ENCODE peak calls at places on chromosomes 5 and 9, in six cellular contexts. C is H54; W is neural crest cell; U is activated T-cell treated with anti-CD3 and anti-CD28 coated beads, Interleukin-2, amount 50 U/mL, for 4 hours; G is LoVo; M is cardiac fibroblast. V is an unnamed sample.

GRCh38 chr5:139833525-139833924 is 37.9 kb downstream of the PSD2 start:
- DNase-seq in U (no peak), G (no peak), W (no peak), C (no peak), M (no peak), V (peak)

GRCh38 chr9:73143606-73144328 is 7.9 kb upstream of the ANXA1 start:
- DNase-seq in U (no peak), G (peak), M (peak), C (no peak), W (no peak), V (no peak)

GRCh38 chr9:6735422-6735821 is 22.4 kb upstream of the KDM4C start:
- DNase-seq in M (no peak), G (no peak), W (no peak), C (no peak), U (no peak), V (no peak)

GRCh38 chr9:69078581-69078980 is 43.0 kb downstream of the FXN start:
- DNase-seq in U (no peak), W (no peak), M (peak), C (no peak), G (no peak), V (no peak)

GRCh38 chr9:88741335-88741734 is 206.4 kb downstream of the NXNL2 start:
- DNase-seq in M (no peak), U (no peak), W (no peak), C (no peak), G (peak), V (no peak)

GRCh38 chr9:89445801-89446228 is 52.1 kb downstream of the SEMA4D start:
- DNase-seq in W (no peak), C (no peak), U (no peak), G (no peak), M (no peak), V (peak)

GRCh38 chr5:180682560-180682959 is 33.2 kb upstream of the FLT4 start:
- DNase-seq in C (no peak), G (no peak), M (no peak), W (no peak), U (no peak), V (no peak)

GRCh38 chr5:162096448-162096847 is 28.9 kb downstream of the GABRG2 start:
- DNase-seq in W (no peak), C (no peak), G (no peak), M (no peak), U (no peak), V (no peak)

GRCh38 chr5:55445817-55446216 is 88.9 kb downstream of the PLPP1 start:
- DNase-seq in G (no peak), M (no peak), W (no peak), U (no peak), C (no peak), V (no peak)

GRCh38 chr9:88396836-88397577 is 8.8 kb downstream of the SPIN1 start:
- DNase-seq in C (no peak), G (no peak), W (no peak), M (peak), U (no peak), V (no peak)

GRCh38 chr5:165863267-165863666 is 2357.8 kb downstream of the MAT2B start:
- DNase-seq in M (no peak), G (no peak), W (no peak), C (no peak), U (no peak), V (no peak)

GRCh38 chr9:90219548-90220118 is 423.0 kb downstream of the DIRAS2 start:
- DNase-seq in U (no peak), W (no peak), M (no peak), G (peak), C (no peak), V (no peak)

GRCh38 chr5:124748687-124749594 is 2.5 kb upstream of the ZNF608 start:
- DNase-seq in M (peak), C (peak), G (peak), U (no peak), W (peak), V (peak)

GRCh38 chr9:102445181-102445747 is 549.9 kb upstream of the CYLC2 start:
- DNase-seq in G (no peak), W (no peak), U (no peak), M (no peak), C (no peak), V (no peak)

GRCh38 chr9:84711936-84712335 is 42.4 kb downstream of the NTRK2 start:
- DNase-seq in M (peak), W (no peak), C (peak), U (no peak), G (peak), V (no peak)

GRCh38 chr5:67612961-67613360 is 416.4 kb upstream of the CD180 start:
- DNase-seq in U (no peak), M (no peak), W (no peak), C (no peak), G (no peak), V (no peak)

GRCh38 chr5:138981131-138981530 is 106.0 kb upstream of the LRRTM2 start:
- DNase-seq in W (no peak), M (peak), C (no peak), U (no peak), G (no peak), V (no peak)

GRCh38 chr5:122126711-122127385 is 2.5 kb upstream of the ZNF474 start:
- DNase-seq in M (no peak), G (no peak), U (no peak), C (no peak), W (no peak), V (no peak)

GRCh38 chr9:37262410-37262809 is 142.0 kb downstream of the ZCCHC7 start:
- DNase-seq in U (no peak), M (peak), C (no peak), W (peak), G (no peak), V (no peak)

GRCh38 chr5:173969167-173970049 is 19.6 kb upstream of the C5orf47 start:
- DNase-seq in G (no peak), W (no peak), U (no peak), M (peak), C (peak), V (no peak)

GRCh38 chr9:16726718-16727451 is 143.6 kb downstream of the BNC2 start:
- DNase-seq in C (peak), G (no peak), U (no peak), M (peak), W (peak), V (peak)

GRCh38 chr5:168612996-168613395 is 33.8 kb upstream of the PANK3 start:
- DNase-seq in C (no peak), U (no peak), W (no peak), M (no peak), G (no peak), V (no peak)

GRCh38 chr5:94698189-94698588 is 79.7 kb downstream of the SLF1 start:
- DNase-seq in W (no peak), M (no peak), C (no peak), G (no peak), U (no peak), V (no peak)

GRCh38 chr5:3842591-3842990 is 247.0 kb downstream of the IRX1 start:
- DNase-seq in W (no peak), U (no peak), C (no peak), M (no peak), G (no peak), V (no peak)

GRCh38 chr9:93676310-93677054 is 100.1 kb downstream of the PHF2 start:
- DNase-seq in C (no peak), W (no peak), U (peak), G (no peak), M (no peak), V (peak)

GRCh38 chr5:171705036-171705435 is 80.6 kb upstream of the SMIM23 start:
- DNase-seq in U (no peak), W (no peak), G (no peak), C (no peak), M (no peak), V (no peak)

GRCh38 chr5:145633474-145633873 is 201.7 kb downstream of the PRELID2 start:
- DNase-seq in M (no peak), G (no peak), U (no peak), W (no peak), C (no peak), V (no peak)

GRCh38 chr5:127536687-127537086 is 19.2 kb downstream of the PRRC1 start:
- DNase-seq in G (peak), U (no peak), C (no peak), W (no peak), M (peak), V (no peak)

GRCh38 chr9:73780916-73781315 is 629.3 kb downstream of the ANXA1 start:
- DNase-seq in M (peak), U (no peak), G (no peak), C (peak), W (no peak), V (no peak)

GRCh38 chr5:121533814-121534213 is 317.9 kb upstream of the FTMT start:
- DNase-seq in M (no peak), C (no peak), G (no peak), W (no peak), U (no peak), V (no peak)

GRCh38 chr9:130451004-130451390 is 6.2 kb downstream of the ASS1 start:
- DNase-seq in C (no peak), M (no peak), G (no peak), U (no peak), W (no peak), V (no peak)

GRCh38 chr9:14546693-14547092 is 146.5 kb downstream of the ZDHHC21 start:
- DNase-seq in U (no peak), W (no peak), C (no peak), G (no peak), M (no peak), V (no peak)

GRCh38 chr9:134851015-134851414 is 29.6 kb upstream of the FCN2 start:
- DNase-seq in U (no peak), G (no peak), W (no peak), C (no peak), M (no peak), V (peak)

GRCh38 chr9:91562412-91562811 is 138.8 kb upstream of the NFIL3 start:
- DNase-seq in U (no peak), W (no peak), G (no peak), C (no peak), M (peak), V (no peak)

V was measured in natural killer cell treated with Interleukin-12 subunit alpha and Interleukin-12 subunit beta and Interleukin-15 and Interleukin-18, amount 100 ng/mL, for 72 hours.